ENCODE peak calls at places on chromosomes 2 and 18, in nine cellular contexts. J, I, W, H, M, C, R, U and B are unnamed samples.

GRCh38 chr2:173793649-173794565 is 171.3 kb downstream of the SP3 start:
- DNase-seq in W (no peak), R (no peak), J (no peak), C (no peak), I (no peak), M (no peak), H (peak; percentile 37), U (no peak), B (no peak)

GRCh38 chr2:73640537-73640936 is 1.7 kb downstream of the NAT8 start:
- DNase-seq in I (peak; percentile 37), H (no peak), R (no peak), J (no peak), C (no peak), W (peak; percentile 9), M (no peak), U (peak; percentile 49), B (peak; percentile 47)

GRCh38 chr2:17976871-17977746 is 98.6 kb downstream of the KCNS3 start:
- DNase-seq in R (no peak), W (peak; percentile 95), M (no peak), I (no peak), J (no peak), H (no peak), C (peak; percentile 99), U (peak; percentile 100), B (peak; percentile 100)

GRCh38 chr18:79400591-79401381 is 5.1 kb downstream of the NFATC1 start:
- DNase-seq in W (no peak), M (no peak), I (peak; percentile 29), U (no peak), C (no peak), J (peak; percentile 67), H (no peak), R (peak; percentile 88), B (no peak)

GRCh38 chr2:182680838-182681237 is 35.2 kb upstream of the DNAJC10 start:
- DNase-seq in W (no peak), U (no peak), I (no peak), J (no peak), H (no peak), R (no peak), M (no peak), C (no peak), B (no peak)

GRCh38 chr2:47272031-47272864 is 117.1 kb upstream of the STPG4 start:
- DNase-seq in J (peak; percentile 90), W (peak; percentile 53), U (peak; percentile 49), C (peak; percentile 53), H (peak; percentile 82), R (peak; percentile 94), I (peak; percentile 78), M (peak; percentile 50), B (peak; percentile 45)

GRCh38 chr2:141610564-141610963 is 520.3 kb downstream of the LRP1B start:
- DNase-seq in U (no peak), M (no peak), C (no peak), R (no peak), H (peak; percentile 27), W (no peak), I (no peak), J (no peak), B (no peak)

GRCh38 chr18:73861771-73862170 is 285.9 kb downstream of the FBXO15 start:
- DNase-seq in I (no peak), U (no peak), J (no peak), R (no peak), H (no peak), C (no peak), M (peak; percentile 76), W (no peak), B (no peak)

GRCh38 chr2:121014876-121015275 is 270.1 kb downstream of the TFCP2L1 start:
- DNase-seq in M (no peak), W (no peak), H (no peak), J (no peak), C (no peak), U (no peak), I (no peak), R (no peak), B (no peak)

GRCh38 chr18:54192900-54193299 is 31.6 kb downstream of the MBD2 start:
- DNase-seq in R (no peak), M (no peak), C (no peak), I (no peak), H (no peak), J (no peak), W (no peak), U (no peak), B (peak; percentile 19)

GRCh38 chr2:2919574-2920365 is 457.8 kb downstream of the EIPR1 start:
- DNase-seq in U (no peak), R (no peak), H (no peak), W (no peak), C (no peak), J (no peak), I (no peak), M (no peak), B (no peak)

DNA sequence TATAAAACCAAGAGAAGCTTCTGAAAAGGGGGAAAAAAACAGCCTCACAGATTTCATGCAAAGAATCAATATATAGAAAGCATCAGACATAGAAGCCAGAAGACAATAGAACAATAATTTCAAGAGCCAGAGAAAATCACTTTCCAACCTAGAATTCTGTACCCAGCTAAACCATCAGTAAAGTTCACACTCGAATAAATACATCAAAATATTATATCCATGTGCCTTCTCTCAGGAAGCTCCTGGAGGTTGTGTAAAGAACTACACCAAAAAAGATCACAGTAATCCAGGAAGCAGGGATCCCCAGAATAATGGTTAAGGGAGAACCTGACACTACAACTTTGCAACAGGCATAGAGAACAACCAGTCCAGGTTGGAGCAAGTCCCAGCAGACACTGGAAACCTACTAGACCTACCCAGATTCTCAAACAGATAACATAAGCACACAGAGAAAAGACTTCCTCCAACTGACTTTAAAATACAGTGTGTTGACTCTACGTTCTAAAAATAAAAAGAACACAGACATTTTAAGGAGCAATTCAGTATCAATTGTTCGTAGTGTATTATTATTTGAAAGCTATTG is 401.9 kb upstream of the HS6ST1 start:
- DNase-seq in W (no peak), I (no peak), H (peak; percentile 24), R (no peak), C (no peak), M (no peak), U (no peak), J (no peak), B (no peak)
- TF ChIP-seq CTCF in W (peak; percentile 5), I (peak; percentile 3), H (no peak), R (no peak), C (no peak), M (no peak), U (no peak), J (no peak), B (peak; percentile 15)

GRCh38 chr2:7844414-7844961 is 837.4 kb upstream of the ID2 start:
- DNase-seq in U (no peak), M (no peak), H (no peak), C (no peak), W (peak; percentile 3), I (no peak), R (no peak), J (no peak), B (peak; percentile 11)
- H3K4me3 ChIP-seq in U (no peak overlapping the region), M (no peak overlapping the region), H (no peak overlapping the region), C (no peak overlapping the region), W (no peak overlapping the region), I (no peak overlapping the region), R (no peak overlapping the region), J (no peak overlapping the region), B (no peak overlapping the region)

DNA sequence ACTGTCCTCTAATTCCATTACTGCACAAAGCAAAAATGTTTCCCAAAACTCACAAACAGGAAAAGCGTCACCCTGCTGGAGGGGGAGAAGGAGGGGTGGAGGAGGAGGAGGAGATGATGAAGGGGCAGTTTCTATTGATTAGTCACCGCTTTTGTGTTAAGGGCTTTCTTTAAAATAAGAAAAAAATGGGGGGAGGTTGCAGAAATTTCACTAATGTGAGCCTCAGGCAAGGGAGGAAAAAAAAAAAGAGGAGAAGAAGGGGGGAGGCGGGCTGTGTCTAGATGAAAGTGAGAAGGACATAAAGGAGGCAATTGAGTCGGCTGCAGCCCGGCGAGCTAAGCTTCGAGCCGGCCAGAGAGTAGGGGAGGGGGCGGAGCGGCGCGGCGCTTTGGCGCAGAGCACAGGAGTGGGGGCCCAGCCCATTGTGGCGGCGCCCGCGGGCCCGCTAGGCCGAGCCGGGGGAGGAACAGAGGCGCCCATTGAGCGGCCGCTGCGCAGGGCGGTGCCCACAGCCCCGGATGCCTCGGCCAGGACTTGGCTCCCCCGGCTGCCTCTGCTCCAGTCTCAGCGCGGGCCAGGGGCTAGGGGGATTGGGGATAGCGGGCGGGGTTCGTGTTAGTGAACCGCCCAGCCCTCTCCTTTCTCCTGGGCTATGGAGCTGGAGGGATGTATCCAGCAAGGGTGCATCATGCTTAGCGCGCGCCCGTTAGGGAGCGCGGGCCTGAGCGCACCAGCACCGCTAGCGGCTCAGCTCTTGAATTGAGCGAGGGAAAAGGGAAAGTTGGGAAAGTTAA is 7.9 kb downstream of the PAX3 start:
- DNase-seq in W (no peak), M (no peak), H (peak; percentile 94), C (peak; percentile 85), U (no peak), R (no peak), J (no peak), I (no peak), B (peak; percentile 47)
- TF ChIP-seq CTCF in W (no peak), M (no peak), H (no peak), C (peak; percentile 6), U (no peak), R (no peak), J (no peak), I (no peak), B (no peak)

GRCh38 chr18:47799376-47799775 is 131.1 kb downstream of the SMAD2 start:
- DNase-seq in C (no peak), H (no peak), W (no peak), R (no peak), M (no peak), U (no peak), J (no peak), I (no peak), B (no peak)
- H3K4me3 ChIP-seq in C (no peak overlapping the region), H (no peak overlapping the region), W (no peak overlapping the region), R (no peak overlapping the region), M (no peak overlapping the region), U (no peak overlapping the region), J (no peak overlapping the region), I (no peak overlapping the region), B (no peak overlapping the region)